ENCODE peak calls at places on chromosomes 1 and 21, in nine cellular contexts. One of them, this sample, is unnamed.

GRCh38 chr1:214280386-214281029 is 451 bp upstream of the SMYD2 start:
- DNase-seq in H4: peak
- DNase-seq in stimulated activated CD4-positive, alpha-beta T cell treated with anti-CD3 and anti-CD28 coated beads, Interleukin-1b, Interleukin-23, amount 100 ng/mL, for 4 hours: no peak
- DNase-seq in hypothalamus: no peak
- DNase-seq in NCI-H526 treated with DMSO at 0.1 percent for 48 hours: no peak
- DNase-seq in heart right ventricle: peak
- DNase-seq in midbrain: no peak
- DNase-seq in body of pancreas: peak
- DNase-seq in cardiac fibroblast: peak
- DNase-seq in this sample: peak

GRCh38 chr1:204924013-204924759 is 53.5 kb downstream of the NFASC start:
- DNase-seq in hypothalamus: no peak
- DNase-seq in body of pancreas: no peak
- DNase-seq in heart right ventricle: no peak
- DNase-seq in cardiac fibroblast: no peak
- DNase-seq in stimulated activated CD4-positive, alpha-beta T cell treated with anti-CD3 and anti-CD28 coated beads, Interleukin-1b, Interleukin-23, amount 100 ng/mL, for 4 hours: no peak
- DNase-seq in midbrain: no peak
- DNase-seq in H4: no peak
- DNase-seq in NCI-H526 treated with DMSO at 0.1 percent for 48 hours: no peak
- DNase-seq in this sample: no peak

GRCh38 chr1:226405411-226405988 is 2.4 kb downstream of the PARP1 start:
- DNase-seq in cardiac fibroblast: no peak
- DNase-seq in NCI-H526 treated with DMSO at 0.1 percent for 48 hours: no peak
- DNase-seq in body of pancreas: no peak
- DNase-seq in heart right ventricle: no peak
- DNase-seq in H4: no peak
- DNase-seq in stimulated activated CD4-positive, alpha-beta T cell treated with anti-CD3 and anti-CD28 coated beads, Interleukin-1b, Interleukin-23, amount 100 ng/mL, for 4 hours: no peak
- DNase-seq in midbrain: no peak
- DNase-seq in hypothalamus: no peak
- DNase-seq in this sample: no peak

GRCh38 chr1:26287033-26287711 is 7.3 kb downstream of the SH3BGRL3 start:
- DNase-seq in heart right ventricle: no peak
- DNase-seq in H4: no peak
- DNase-seq in body of pancreas: peak
- DNase-seq in NCI-H526 treated with DMSO at 0.1 percent for 48 hours: no peak
- DNase-seq in midbrain: no peak
- DNase-seq in stimulated activated CD4-positive, alpha-beta T cell treated with anti-CD3 and anti-CD28 coated beads, Interleukin-1b, Interleukin-23, amount 100 ng/mL, for 4 hours: no peak
- DNase-seq in hypothalamus: no peak
- DNase-seq in cardiac fibroblast: no peak
- DNase-seq in this sample: no peak

GRCh38 chr1:214427871-214428277 is 123.5 kb downstream of the PTPN14 start:
- DNase-seq in heart right ventricle: no peak
- DNase-seq in H4: peak
- DNase-seq in stimulated activated CD4-positive, alpha-beta T cell treated with anti-CD3 and anti-CD28 coated beads, Interleukin-1b, Interleukin-23, amount 100 ng/mL, for 4 hours: peak
- DNase-seq in cardiac fibroblast: peak
- DNase-seq in NCI-H526 treated with DMSO at 0.1 percent for 48 hours: no peak
- DNase-seq in midbrain: no peak
- DNase-seq in body of pancreas: peak
- DNase-seq in hypothalamus: no peak
- DNase-seq in this sample: peak

GRCh38 chr1:109927908-109928307 is 17.3 kb downstream of the CSF1 start:
- DNase-seq in H4: no peak
- DNase-seq in NCI-H526 treated with DMSO at 0.1 percent for 48 hours: no peak
- DNase-seq in midbrain: peak
- DNase-seq in heart right ventricle: peak
- DNase-seq in stimulated activated CD4-positive, alpha-beta T cell treated with anti-CD3 and anti-CD28 coated beads, Interleukin-1b, Interleukin-23, amount 100 ng/mL, for 4 hours: no peak
- DNase-seq in cardiac fibroblast: peak
- DNase-seq in hypothalamus: no peak
- DNase-seq in body of pancreas: peak
- DNase-seq in this sample: peak

GRCh38 chr21:27802816-27803475 is 836.1 kb upstream of the ADAMTS5 start:
- DNase-seq in NCI-H526 treated with DMSO at 0.1 percent for 48 hours: no peak
- DNase-seq in hypothalamus: no peak
- DNase-seq in heart right ventricle: no peak
- DNase-seq in cardiac fibroblast: peak
- DNase-seq in stimulated activated CD4-positive, alpha-beta T cell treated with anti-CD3 and anti-CD28 coated beads, Interleukin-1b, Interleukin-23, amount 100 ng/mL, for 4 hours: no peak
- DNase-seq in body of pancreas: peak
- DNase-seq in midbrain: peak
- DNase-seq in H4: peak
- DNase-seq in this sample: peak

GRCh38 chr1:221801773-221802516 is 60.1 kb upstream of the DUSP10 start:
- DNase-seq in cardiac fibroblast: peak
- DNase-seq in NCI-H526 treated with DMSO at 0.1 percent for 48 hours: no peak
- DNase-seq in stimulated activated CD4-positive, alpha-beta T cell treated with anti-CD3 and anti-CD28 coated beads, Interleukin-1b, Interleukin-23, amount 100 ng/mL, for 4 hours: no peak
- DNase-seq in heart right ventricle: no peak
- DNase-seq in body of pancreas: no peak
- DNase-seq in midbrain: no peak
- DNase-seq in H4: no peak
- DNase-seq in hypothalamus: no peak
- DNase-seq in this sample: peak

GRCh38 chr1:17109897-17110554 is 9.2 kb downstream of the PADI2 start:
- DNase-seq in cardiac fibroblast: no peak
- DNase-seq in hypothalamus: no peak
- DNase-seq in body of pancreas: no peak
- DNase-seq in midbrain: peak
- DNase-seq in heart right ventricle: no peak
- DNase-seq in NCI-H526 treated with DMSO at 0.1 percent for 48 hours: peak
- DNase-seq in stimulated activated CD4-positive, alpha-beta T cell treated with anti-CD3 and anti-CD28 coated beads, Interleukin-1b, Interleukin-23, amount 100 ng/mL, for 4 hours: no peak
- DNase-seq in H4: no peak
- DNase-seq in this sample: no peak

GRCh38 chr1:177077734-177078489 is 86.6 kb downstream of the ASTN1 start:
- DNase-seq in body of pancreas: no peak
- DNase-seq in H4: no peak
- DNase-seq in stimulated activated CD4-positive, alpha-beta T cell treated with anti-CD3 and anti-CD28 coated beads, Interleukin-1b, Interleukin-23, amount 100 ng/mL, for 4 hours: no peak
- DNase-seq in hypothalamus: no peak
- DNase-seq in NCI-H526 treated with DMSO at 0.1 percent for 48 hours: no peak
- DNase-seq in cardiac fibroblast: no peak
- DNase-seq in heart right ventricle: no peak
- DNase-seq in midbrain: no peak
- DNase-seq in this sample: peak